ENCODE peak calls at places on chromosomes 3 and 15, in nine cellular contexts. E is Right ventricle myocardium superior; I is left lung; Q is activated naive CD4-positive, alpha-beta T cell treated with anti-CD3 and anti-CD28 coated beads, Interleukin-2, amount 50 U/mL, for 72 hours; K is memory B cell; L is activated CD8-positive, alpha-beta T cell treated with anti-CD3 and anti-CD28 coated beads, Interleukin-2, amount 10 ng/mL, durations not matched to agents 7 days and 5 days; N is natural killer cell; A is activated T-cell treated with anti-CD3 and anti-CD28 coated beads, Interleukin-2, amount 50 U/mL, for 72 hours; D is mucosa of descending colon. G is an unnamed sample.

GRCh38 chr3:61522064-61522463 is 39.3 kb upstream of the PTPRG start:
- ATAC-seq in E (no peak), I (no peak), Q (no peak), K (no peak), L (no peak), N (no peak), A (peak), D (no peak), G (no peak)

GRCh38 chr15:84398763-84399701 is 163.5 kb downstream of the GOLGA6L4 start:
- ATAC-seq in E (no peak), I (no peak), Q (no peak), K (no peak), L (no peak), N (no peak), A (no peak), D (no peak), G (no peak)

GRCh38 chr3:127497166-127497565 is 93.4 kb downstream of the TPRA1 start:
- ATAC-seq in E (no peak), I (no peak), Q (no peak), K (no peak), L (no peak), N (no peak), A (no peak), D (no peak), G (no peak)

GRCh38 chr3:104206925-104207324 is 1159.8 kb upstream of the ALCAM start:
- ATAC-seq in E (no peak), I (no peak), Q (no peak), K (no peak), L (no peak), N (no peak), A (no peak), D (no peak), G (no peak)

GRCh38 chr3:2094941-2095340 is 3.7 kb upstream of the CNTN4 start:
- ATAC-seq in E (no peak), I (no peak), Q (no peak), K (no peak), L (no peak), N (no peak), A (no peak), D (no peak), G (no peak)

GRCh38 chr3:59320080-59320479 is 270.3 kb upstream of the CFAP20DC start:
- ATAC-seq in E (no peak), I (peak), Q (no peak), K (no peak), L (no peak), N (no peak), A (no peak), D (no peak), G (no peak)

GRCh38 chr3:37935290-37935668 is 55.3 kb upstream of the VILL start:
- ATAC-seq in E (peak), I (peak), Q (no peak), K (no peak), L (no peak), N (no peak), A (no peak), D (peak), G (no peak)

GRCh38 chr15:58541410-58542087 is 109.8 kb downstream of the LIPC start:
- ATAC-seq in E (no peak), I (no peak), Q (no peak), K (no peak), L (no peak), N (no peak), A (no peak), D (no peak), G (no peak)

GRCh38 chr3:171904829-171905228 is 61.7 kb downstream of the TMEM212 start:
- ATAC-seq in E (no peak), I (no peak), Q (no peak), K (no peak), L (no peak), N (no peak), A (no peak), D (no peak), G (no peak)

GRCh38 chr3:102827386-102827785 is 392.6 kb downstream of the ZPLD1 start:
- ATAC-seq in E (no peak), I (no peak), Q (no peak), K (no peak), L (no peak), N (peak), A (no peak), D (no peak), G (no peak)

GRCh38 chr3:25775936-25776335 is 7.3 kb downstream of the NGLY1 start:
- ATAC-seq in E (no peak), I (no peak), Q (peak), K (no peak), L (no peak), N (no peak), A (no peak), D (no peak), G (peak)

GRCh38 chr15:97984157-97984556 is 23.7 kb downstream of the ARRDC4 start:
- ATAC-seq in E (no peak), I (peak), Q (no peak), K (no peak), L (no peak), N (no peak), A (no peak), D (no peak), G (no peak)

GRCh38 chr15:57685719-57686118 is 20.8 kb upstream of the POLR2M start:
- ATAC-seq in E (peak), I (no peak), Q (no peak), K (no peak), L (no peak), N (no peak), A (no peak), D (no peak), G (no peak)